ENCODE peak calls at places on chromosomes 6 and 20, in nine cellular contexts. N is psoas muscle; E is lower lobe of right lung; I is MCF 10A; S is Calu3; C is ascending aorta; P is activated CD4-positive, alpha-beta T cell treated with anti-CD3 and anti-CD28 coated beads for 24 hours; A is NCI-H1436; L is T follicular helper cell. O is an unnamed sample.
A peak's percentile ranks its signal among the peaks of the same experiment; 100 is the strongest.

GRCh38 chr6:162313922-162314660 is 413.5 kb downstream of the PRKN start:
- DNase-seq in N (no peak), E (no peak), I (peak; percentile 16), S (no peak), C (no peak), P (no peak), A (no peak), L (no peak), O (no peak)

GRCh38 chr6:113375950-113376846 is 480.9 kb upstream of the MARCKS start:
- DNase-seq in N (no peak), E (no peak), I (no peak), S (no peak), C (no peak), P (no peak), A (no peak), L (no peak), O (no peak)

GRCh38 chr20:10714236-10714975 is 40.6 kb upstream of the JAG1 start:
- DNase-seq in N (no peak), E (no peak), I (no peak), S (no peak), C (no peak), P (no peak), A (no peak), L (no peak), O (no peak)

GRCh38 chr6:103838457-103838856 is 1021.3 kb downstream of the HACE1 start:
- DNase-seq in N (no peak), E (no peak), I (no peak), S (no peak), C (no peak), P (no peak), A (no peak), L (no peak), O (no peak)

GRCh38 chr20:48789185-48789668 is 38.6 kb downstream of the PREX1 start:
- DNase-seq in N (no peak), E (no peak), I (no peak), S (no peak), C (no peak), P (no peak), A (no peak), L (no peak), O (no peak)

GRCh38 chr6:46376562-46376969 is 114.7 kb downstream of the RCAN2 start:
- DNase-seq in N (no peak), E (no peak), I (no peak), S (no peak), C (no peak), P (no peak), A (no peak), L (no peak), O (no peak)

GRCh38 chr6:112881027-112881426 is 533.9 kb downstream of the RFPL4B start:
- DNase-seq in N (no peak), E (no peak), I (no peak), S (no peak), C (no peak), P (no peak), A (no peak), L (no peak), O (no peak)

GRCh38 chr6:35664945-35665344 is 23.8 kb downstream of the FKBP5 start:
- DNase-seq in N (no peak), E (no peak), I (no peak), S (no peak), C (no peak), P (no peak), A (no peak), L (no peak), O (no peak)

GRCh38 chr20:9442858-9443257 is 71.5 kb upstream of the LAMP5 start:
- DNase-seq in N (no peak), E (no peak), I (no peak), S (no peak), C (no peak), P (no peak), A (no peak), L (no peak), O (no peak)